ENCODE peak calls at places on chromosomes 12 and 14, in five cellular contexts. One of them, this sample, is unnamed.
A peak's percentile ranks its signal among the peaks of the same experiment; 100 is the strongest.

GRCh38 chr12:93176166-93176565 is 201.6 kb upstream of the NUDT4 start:
- DNase-seq in astrocyte of the spinal cord: peak; percentile 48
- DNase-seq in fibroblast of the aortic adventitia: peak; percentile 77
- DNase-seq in stomach: no peak
- DNase-seq in fibroblast of pulmonary artery: peak; percentile 48
- DNase-seq in this sample: no peak

GRCh38 chr14:100885196-100886030 is 18.1 kb downstream of the RTL1 start:
- DNase-seq in fibroblast of pulmonary artery: no peak
- DNase-seq in astrocyte of the spinal cord: no peak
- DNase-seq in stomach: no peak
- DNase-seq in fibroblast of the aortic adventitia: peak; percentile 23
- DNase-seq in this sample: no peak

GRCh38 chr14:65255029-65255545 is 152.8 kb upstream of the MAX start:
- DNase-seq in fibroblast of pulmonary artery: peak; percentile 62
- DNase-seq in stomach: no peak
- DNase-seq in astrocyte of the spinal cord: peak; percentile 64
- DNase-seq in fibroblast of the aortic adventitia: peak; percentile 75
- DNase-seq in this sample: no peak

GRCh38 chr12:19082365-19082911 is 47.1 kb upstream of the PLEKHA5 start:
- DNase-seq in stomach: no peak
- DNase-seq in fibroblast of pulmonary artery: no peak
- DNase-seq in astrocyte of the spinal cord: no peak
- DNase-seq in fibroblast of the aortic adventitia: no peak
- DNase-seq in this sample: peak; percentile 50

GRCh38 chr14:102893452-102893851 is 29.0 kb upstream of the AMN start:
- DNase-seq in fibroblast of the aortic adventitia: peak; percentile 95
- DNase-seq in stomach: peak; percentile 36
- DNase-seq in astrocyte of the spinal cord: peak; percentile 87
- DNase-seq in fibroblast of pulmonary artery: peak; percentile 94
- DNase-seq in this sample: no peak

GRCh38 chr14:93033039-93033982 is 82.4 kb downstream of the ITPK1 start:
- DNase-seq in stomach: no peak
- DNase-seq in fibroblast of pulmonary artery: no peak
- DNase-seq in fibroblast of the aortic adventitia: no peak
- DNase-seq in astrocyte of the spinal cord: no peak
- DNase-seq in this sample: no peak

GRCh38 chr12:4282103-4282891 is 8.7 kb downstream of the CCND2 start:
- DNase-seq in astrocyte of the spinal cord: no peak
- DNase-seq in fibroblast of pulmonary artery: no peak
- DNase-seq in fibroblast of the aortic adventitia: no peak
- DNase-seq in stomach: no peak
- DNase-seq in this sample: no peak

GRCh38 chr12:46472893-46473633 is 100.5 kb upstream of the SLC38A2 start:
- DNase-seq in stomach: no peak
- DNase-seq in fibroblast of pulmonary artery: peak; percentile 86
- DNase-seq in astrocyte of the spinal cord: peak; percentile 60
- DNase-seq in fibroblast of the aortic adventitia: peak; percentile 94
- DNase-seq in this sample: no peak

GRCh38 chr12:102907918-102908317 is 9.1 kb downstream of the PAH start:
- DNase-seq in fibroblast of the aortic adventitia: no peak
- DNase-seq in astrocyte of the spinal cord: no peak
- DNase-seq in fibroblast of pulmonary artery: no peak
- DNase-seq in stomach: no peak
- DNase-seq in this sample: no peak

GRCh38 chr12:27185234-27186045 is 58.6 kb upstream of the STK38L start:
- DNase-seq in fibroblast of pulmonary artery: peak; percentile 93
- DNase-seq in astrocyte of the spinal cord: peak; percentile 90
- DNase-seq in stomach: no peak
- DNase-seq in fibroblast of the aortic adventitia: peak; percentile 95
- DNase-seq in this sample: peak; percentile 93

GRCh38 chr14:99668307-99668997 is 15.6 kb upstream of the CYP46A1 start:
- DNase-seq in fibroblast of pulmonary artery: no peak
- DNase-seq in stomach: no peak
- DNase-seq in fibroblast of the aortic adventitia: no peak
- DNase-seq in astrocyte of the spinal cord: no peak
- DNase-seq in this sample: no peak

GRCh38 chr14:31968107-31968810 is 108.8 kb upstream of the ARHGAP5 start:
- DNase-seq in fibroblast of pulmonary artery: no peak
- DNase-seq in astrocyte of the spinal cord: peak; percentile 29
- DNase-seq in stomach: no peak
- DNase-seq in fibroblast of the aortic adventitia: peak; percentile 31
- DNase-seq in this sample: peak; percentile 15

GRCh38 chr12:60920841-60921495 is 1325.1 kb downstream of the SLC16A7 start:
- DNase-seq in astrocyte of the spinal cord: peak; percentile 5
- DNase-seq in fibroblast of the aortic adventitia: no peak
- DNase-seq in stomach: no peak
- DNase-seq in fibroblast of pulmonary artery: no peak
- DNase-seq in this sample: no peak

GRCh38 chr12:57727758-57728395 is 10.7 kb downstream of the AGAP2 start:
- DNase-seq in stomach: no peak
- DNase-seq in fibroblast of the aortic adventitia: no peak
- DNase-seq in astrocyte of the spinal cord: no peak
- DNase-seq in fibroblast of pulmonary artery: no peak
- DNase-seq in this sample: no peak

GRCh38 chr12:53994691-53995310 is 5.2 kb upstream of the HOXC9 start:
- DNase-seq in fibroblast of the aortic adventitia: no peak
- DNase-seq in stomach: no peak
- DNase-seq in fibroblast of pulmonary artery: no peak
- DNase-seq in astrocyte of the spinal cord: no peak
- DNase-seq in this sample: no peak

GRCh38 chr14:68266998-68267397 is 447.4 kb downstream of the RAD51B start:
- DNase-seq in fibroblast of pulmonary artery: no peak
- DNase-seq in stomach: no peak
- DNase-seq in astrocyte of the spinal cord: no peak
- DNase-seq in fibroblast of the aortic adventitia: no peak
- DNase-seq in this sample: peak; percentile 63
- H3K4me3 ChIP-seq in fibroblast of pulmonary artery: no peak overlapping the region
- H3K4me3 ChIP-seq in stomach: no peak overlapping the region
- H3K4me3 ChIP-seq in astrocyte of the spinal cord: no peak overlapping the region
- H3K4me3 ChIP-seq in fibroblast of the aortic adventitia: no peak overlapping the region
- H3K4me3 ChIP-seq in this sample: no peak overlapping the region

GRCh38 chr12:2282321-2282720 is 229.5 kb downstream of the CACNA1C start:
- DNase-seq in fibroblast of the aortic adventitia: no peak
- DNase-seq in stomach: no peak
- DNase-seq in astrocyte of the spinal cord: no peak
- DNase-seq in fibroblast of pulmonary artery: no peak
- DNase-seq in this sample: no peak
- TF ChIP-seq CTCF in fibroblast of the aortic adventitia: peak; percentile 11
- TF ChIP-seq CTCF in stomach: no peak
- TF ChIP-seq CTCF in astrocyte of the spinal cord: peak; percentile 7
- TF ChIP-seq CTCF in fibroblast of pulmonary artery: no peak
- TF ChIP-seq CTCF in this sample: no peak

GRCh38 chr12:131639270-131639940 is 71.5 kb upstream of the SFSWAP start:
- DNase-seq in fibroblast of the aortic adventitia: no peak
- DNase-seq in stomach: no peak
- DNase-seq in fibroblast of pulmonary artery: no peak
- DNase-seq in astrocyte of the spinal cord: no peak
- DNase-seq in this sample: no peak
- H3K4me3 ChIP-seq in fibroblast of the aortic adventitia: no peak overlapping the region
- H3K4me3 ChIP-seq in stomach: no peak overlapping the region
- H3K4me3 ChIP-seq in fibroblast of pulmonary artery: no peak overlapping the region
- H3K4me3 ChIP-seq in astrocyte of the spinal cord: no peak overlapping the region
- H3K4me3 ChIP-seq in this sample: no peak overlapping the region

GRCh38 chr12:120317258-120318105 is 10.1 kb downstream of the PLA2G1B start:
- DNase-seq in astrocyte of the spinal cord: peak; percentile 99
- DNase-seq in fibroblast of pulmonary artery: peak; percentile 99
- DNase-seq in stomach: peak; percentile 99
- DNase-seq in fibroblast of the aortic adventitia: peak; percentile 99
- DNase-seq in this sample: peak; percentile 99
- TF ChIP-seq CTCF in astrocyte of the spinal cord: peak; percentile 78
- TF ChIP-seq CTCF in fibroblast of pulmonary artery: peak; percentile 56
- TF ChIP-seq CTCF in stomach: no peak
- TF ChIP-seq CTCF in fibroblast of the aortic adventitia: peak; percentile 86
- TF ChIP-seq CTCF in this sample: peak; percentile 49

This sample was measured in GM12865.